ENCODE peak calls at places on chromosome X, in seven cellular contexts. One of them, this sample, is unnamed.

GRCh38 chrX:99603076-99603814 is 806.8 kb downstream of the PCDH19 start:
- DNase-seq in HT1080: no peak
- DNase-seq in activated CD4-positive, alpha-beta T cell treated with anti-CD3 and anti-CD28 coated beads, Interleukin-2, amount 50 U/mL, for 48 hours: no peak
- DNase-seq in AG20443: no peak
- DNase-seq in kidney epithelial cell: no peak
- DNase-seq in PC-9: no peak
- DNase-seq in G401: no peak
- DNase-seq in this sample: no peak

GRCh38 chrX:42247241-42247640 is 323.9 kb upstream of the CASK start:
- DNase-seq in HT1080: peak
- DNase-seq in PC-9: no peak
- DNase-seq in activated CD4-positive, alpha-beta T cell treated with anti-CD3 and anti-CD28 coated beads, Interleukin-2, amount 50 U/mL, for 48 hours: no peak
- DNase-seq in AG20443: peak
- DNase-seq in G401: no peak
- DNase-seq in kidney epithelial cell: no peak
- DNase-seq in this sample: no peak

GRCh38 chrX:31706456-31706855 is 634.6 kb upstream of the FTHL17 start:
- DNase-seq in AG20443: no peak
- DNase-seq in activated CD4-positive, alpha-beta T cell treated with anti-CD3 and anti-CD28 coated beads, Interleukin-2, amount 50 U/mL, for 48 hours: no peak
- DNase-seq in G401: peak
- DNase-seq in PC-9: no peak
- DNase-seq in HT1080: no peak
- DNase-seq in kidney epithelial cell: no peak
- DNase-seq in this sample: peak

GRCh38 chrX:103488332-103488731 is 31.0 kb downstream of the RAB40A start:
- DNase-seq in HT1080: peak
- DNase-seq in AG20443: peak
- DNase-seq in activated CD4-positive, alpha-beta T cell treated with anti-CD3 and anti-CD28 coated beads, Interleukin-2, amount 50 U/mL, for 48 hours: no peak
- DNase-seq in kidney epithelial cell: no peak
- DNase-seq in PC-9: no peak
- DNase-seq in G401: peak
- DNase-seq in this sample: peak

GRCh38 chrX:40153335-40154221 is 55.8 kb upstream of the BCOR start:
- DNase-seq in AG20443: no peak
- DNase-seq in PC-9: no peak
- DNase-seq in HT1080: no peak
- DNase-seq in kidney epithelial cell: no peak
- DNase-seq in activated CD4-positive, alpha-beta T cell treated with anti-CD3 and anti-CD28 coated beads, Interleukin-2, amount 50 U/mL, for 48 hours: peak
- DNase-seq in G401: peak
- DNase-seq in this sample: peak

GRCh38 chrX:48726596-48726995 is 30.1 kb downstream of the SUV39H1 start:
- DNase-seq in G401: no peak
- DNase-seq in PC-9: no peak
- DNase-seq in AG20443: no peak
- DNase-seq in activated CD4-positive, alpha-beta T cell treated with anti-CD3 and anti-CD28 coated beads, Interleukin-2, amount 50 U/mL, for 48 hours: no peak
- DNase-seq in kidney epithelial cell: no peak
- DNase-seq in HT1080: no peak
- DNase-seq in this sample: no peak

GRCh38 chrX:36909584-36909983 is 98.6 kb upstream of the FAM47C start:
- DNase-seq in PC-9: no peak
- DNase-seq in HT1080: no peak
- DNase-seq in G401: no peak
- DNase-seq in activated CD4-positive, alpha-beta T cell treated with anti-CD3 and anti-CD28 coated beads, Interleukin-2, amount 50 U/mL, for 48 hours: no peak
- DNase-seq in kidney epithelial cell: no peak
- DNase-seq in AG20443: no peak
- DNase-seq in this sample: no peak

GRCh38 chrX:106481341-106481740 is 130.4 kb upstream of the RADX start:
- DNase-seq in HT1080: peak
- DNase-seq in activated CD4-positive, alpha-beta T cell treated with anti-CD3 and anti-CD28 coated beads, Interleukin-2, amount 50 U/mL, for 48 hours: peak
- DNase-seq in kidney epithelial cell: peak
- DNase-seq in AG20443: peak
- DNase-seq in G401: peak
- DNase-seq in PC-9: peak
- DNase-seq in this sample: peak

GRCh38 chrX:120560405-120560841 is 339 bp downstream of the CUL4B start:
- DNase-seq in G401: no peak
- DNase-seq in PC-9: peak
- DNase-seq in HT1080: no peak
- DNase-seq in AG20443: peak
- DNase-seq in kidney epithelial cell: no peak
- DNase-seq in activated CD4-positive, alpha-beta T cell treated with anti-CD3 and anti-CD28 coated beads, Interleukin-2, amount 50 U/mL, for 48 hours: peak
- DNase-seq in this sample: no peak

GRCh38 chrX:63530654-63531053 is 179.5 kb upstream of the SPIN4 start:
- DNase-seq in PC-9: no peak
- DNase-seq in activated CD4-positive, alpha-beta T cell treated with anti-CD3 and anti-CD28 coated beads, Interleukin-2, amount 50 U/mL, for 48 hours: no peak
- DNase-seq in HT1080: no peak
- DNase-seq in G401: no peak
- DNase-seq in kidney epithelial cell: no peak
- DNase-seq in AG20443: no peak
- DNase-seq in this sample: no peak

GRCh38 chrX:49040376-49040955 is 2.7 kb downstream of the TFE3 start:
- DNase-seq in activated CD4-positive, alpha-beta T cell treated with anti-CD3 and anti-CD28 coated beads, Interleukin-2, amount 50 U/mL, for 48 hours: no peak
- DNase-seq in G401: no peak
- DNase-seq in PC-9: no peak
- DNase-seq in HT1080: peak
- DNase-seq in AG20443: no peak
- DNase-seq in kidney epithelial cell: no peak
- DNase-seq in this sample: no peak

GRCh38 chrX:39832211-39832610 is 265.5 kb downstream of the BCOR start:
- DNase-seq in HT1080: no peak
- DNase-seq in activated CD4-positive, alpha-beta T cell treated with anti-CD3 and anti-CD28 coated beads, Interleukin-2, amount 50 U/mL, for 48 hours: no peak
- DNase-seq in kidney epithelial cell: no peak
- DNase-seq in PC-9: no peak
- DNase-seq in AG20443: no peak
- DNase-seq in G401: no peak
- DNase-seq in this sample: no peak

GRCh38 chrX:10841579-10841978 is 221.2 kb upstream of the MID1 start:
- DNase-seq in kidney epithelial cell: no peak
- DNase-seq in activated CD4-positive, alpha-beta T cell treated with anti-CD3 and anti-CD28 coated beads, Interleukin-2, amount 50 U/mL, for 48 hours: no peak
- DNase-seq in HT1080: no peak
- DNase-seq in G401: no peak
- DNase-seq in PC-9: no peak
- DNase-seq in AG20443: no peak
- DNase-seq in this sample: no peak

GRCh38 chrX:17531500-17531899 is 156.5 kb downstream of the NHS start:
- DNase-seq in AG20443: no peak
- DNase-seq in activated CD4-positive, alpha-beta T cell treated with anti-CD3 and anti-CD28 coated beads, Interleukin-2, amount 50 U/mL, for 48 hours: no peak
- DNase-seq in HT1080: no peak
- DNase-seq in G401: no peak
- DNase-seq in PC-9: no peak
- DNase-seq in kidney epithelial cell: no peak
- DNase-seq in this sample: no peak